ENCODE peak calls at places on chromosome 11, in four cellular contexts. M is GM23248, N is IMR-90, S is AG08395. C is an unnamed sample.

GRCh38 chr11:34161812-34162506 is 56.5 kb downstream of the NAT10 start:
- DNase-seq in M (peak; percentile 32), N (peak; percentile 20), S (no peak), C (no peak)

GRCh38 chr11:95520765-95521542 is 268.6 kb downstream of the FAM76B start:
- DNase-seq in M (peak; percentile 56), N (no peak), S (peak; percentile 10), C (peak; percentile 77)

GRCh38 chr11:107609384-107610218 is 18.7 kb downstream of the ELMOD1 start:
- DNase-seq in M (no peak), N (no peak), S (no peak), C (no peak)

GRCh38 chr11:48307760-48308386 is 1.9 kb downstream of the OR4S1 start:
- DNase-seq in M (peak; percentile 69), N (peak; percentile 48), S (peak; percentile 54), C (peak; percentile 2)

GRCh38 chr11:73201249-73201648 is 16.8 kb upstream of the P2RY2 start:
- DNase-seq in M (peak; percentile 22), N (peak; percentile 39), S (no peak), C (no peak)

GRCh38 chr11:130102457-130103249 is 33.0 kb downstream of the APLP2 start:
- DNase-seq in M (peak; percentile 12), N (no peak), S (no peak), C (peak; percentile 68)

GRCh38 chr11:69826773-69827172 is 7.6 kb upstream of the FGF3 start:
- DNase-seq in M (no peak), N (no peak), S (no peak), C (no peak)

GRCh38 chr11:110147965-110148709 is 54.9 kb downstream of the ZC3H12C start:
- DNase-seq in M (peak; percentile 83), N (peak; percentile 92), S (peak; percentile 46), C (peak; percentile 66)

GRCh38 chr11:47616726-47617416 is 22.7 kb upstream of the C1QTNF4 start:
- DNase-seq in M (peak; percentile 87), N (peak; percentile 85), S (peak; percentile 78), C (peak; percentile 88)

GRCh38 chr11:32137263-32137662 is 46.4 kb downstream of the RCN1 start:
- DNase-seq in M (peak; percentile 96), N (peak; percentile 99), S (peak; percentile 95), C (peak; percentile 91)

GRCh38 chr11:66659785-66660184 is 17.9 kb downstream of the RBM4B start:
- DNase-seq in M (no peak), N (no peak), S (no peak), C (no peak)

GRCh38 chr11:112163875-112164521 is at the start of gene IL18:
- DNase-seq in M (peak; percentile 81), N (no peak), S (no peak), C (no peak)

GRCh38 chr11:102614485-102614884 is 10.6 kb downstream of the MMP20 start:
- DNase-seq in M (no peak), N (no peak), S (no peak), C (no peak)

GRCh38 chr11:111362887-111363411 is 16.1 kb downstream of the POU2AF1 start:
- DNase-seq in M (no peak), N (no peak), S (no peak), C (no peak)

GRCh38 chr11:110305169-110306018 is 9.0 kb upstream of the RDX start:
- DNase-seq in M (peak; percentile 18), N (no peak), S (no peak), C (no peak)

GRCh38 chr11:14411818-14412217 is 52.8 kb upstream of the RRAS2 start:
- DNase-seq in M (peak; percentile 96), N (peak; percentile 89), S (peak; percentile 84), C (peak; percentile 97)

GRCh38 chr11:45926536-45927331 is 4.3 kb downstream of the LARGE2 start:
- DNase-seq in M (no peak), N (no peak), S (no peak), C (no peak)

GRCh38 chr11:44416776-44417175 is 106.8 kb upstream of the ALX4 start:
- DNase-seq in M (no peak), N (no peak), S (peak; percentile 7), C (peak; percentile 1)

GRCh38 chr11:86431258-86431657 is 56.6 kb downstream of the CCDC81 start:
- DNase-seq in M (no peak), N (no peak), S (no peak), C (no peak)

GRCh38 chr11:21514298-21514697 is 678.6 kb upstream of the ANO5 start:
- DNase-seq in M (peak; percentile 17), N (no peak), S (no peak), C (no peak)

GRCh38 chr11:117905524-117905923 is 23.7 kb downstream of the TMPRSS13 start:
- DNase-seq in M (no peak), N (no peak), S (no peak), C (no peak)

GRCh38 chr11:109752212-109752825 is 330.3 kb downstream of the C11orf87 start:
- DNase-seq in M (no peak), N (no peak), S (peak; percentile 18), C (no peak)

GRCh38 chr11:16946477-16947282 is 67.5 kb downstream of the PLEKHA7 start:
- DNase-seq in M (no peak), N (no peak), S (no peak), C (no peak)

GRCh38 chr11:587978-588380 is 11.7 kb downstream of the PHRF1 start:
- DNase-seq in M (peak; percentile 67), N (peak; percentile 58), S (no peak), C (peak; percentile 67)